ENCODE peak calls at places on chromosome 10, in ten cellular contexts. I, Y, B, W, M, N, H, J, E and L are unnamed samples.

GRCh38 chr10:129568562-129569344 is 101.7 kb downstream of the MGMT start:
- DNase-seq in B (no peak), N (no peak), W (no peak), Y (no peak), E (no peak), H (no peak), M (peak), I (no peak), J (no peak), L (no peak)

GRCh38 chr10:15658099-15658702 is 61.5 kb downstream of the ITGA8 start:
- DNase-seq in N (no peak), E (no peak), M (no peak), I (no peak), H (no peak), B (no peak), J (no peak), Y (no peak), W (no peak), L (no peak)

GRCh38 chr10:79942261-79943185 is 6.4 kb downstream of the SFTPD start:
- DNase-seq in B (no peak), N (no peak), E (no peak), W (no peak), I (no peak), J (peak), M (no peak), H (no peak), Y (no peak), L (no peak)

GRCh38 chr10:28151636-28152035 is 151.2 kb downstream of the MPP7 start:
- DNase-seq in H (no peak), M (no peak), I (no peak), W (no peak), E (no peak), Y (no peak), J (no peak), N (no peak), B (no peak), L (no peak)

GRCh38 chr10:102230264-102230860 is 4.3 kb downstream of the ELOVL3 start:
- DNase-seq in W (peak), J (peak), B (no peak), H (peak), M (peak), Y (peak), E (peak), N (no peak), I (peak), L (peak)

GRCh38 chr10:133164816-133165555 is 5.0 kb downstream of the KNDC1 start:
- DNase-seq in Y (no peak), M (no peak), E (no peak), H (no peak), N (no peak), J (no peak), B (no peak), W (no peak), I (no peak), L (no peak)

GRCh38 chr10:67783576-67784294 is 54.3 kb downstream of the DNAJC12 start:
- DNase-seq in J (no peak), N (no peak), E (no peak), M (no peak), W (no peak), B (no peak), H (no peak), Y (no peak), I (no peak), L (no peak)

GRCh38 chr10:11762706-11763500 is 20.7 kb downstream of the ECHDC3 start:
- DNase-seq in B (no peak), I (no peak), Y (no peak), M (no peak), W (no peak), N (no peak), H (no peak), J (no peak), E (no peak), L (no peak)

GRCh38 chr10:24255115-24255895 is 46.4 kb downstream of the KIAA1217 start:
- DNase-seq in Y (no peak), I (no peak), E (no peak), B (no peak), H (peak), W (no peak), J (no peak), M (peak), N (no peak), L (no peak)

GRCh38 chr10:70920519-70920918 is 32.2 kb upstream of the PCBD1 start:
- DNase-seq in H (no peak), J (peak), N (no peak), E (peak), I (no peak), B (no peak), W (no peak), Y (no peak), M (no peak), L (no peak)

GRCh38 chr10:24821986-24822385 is 98.3 kb upstream of the ARHGAP21 start:
- DNase-seq in M (peak), B (no peak), J (no peak), H (no peak), I (no peak), Y (no peak), N (no peak), E (no peak), W (peak), L (peak)

GRCh38 chr10:86967481-86967941 is 771 bp upstream of the ADIRF start:
- DNase-seq in W (no peak), B (no peak), J (peak), E (no peak), Y (no peak), M (no peak), N (no peak), H (no peak), I (no peak), L (no peak)

GRCh38 chr10:3995302-3996210 is 210.5 kb upstream of the KLF6 start:
- DNase-seq in H (no peak), B (no peak), I (no peak), E (no peak), J (no peak), M (no peak), N (no peak), W (peak), Y (peak), L (peak)

GRCh38 chr10:35875281-35875680 is 233.2 kb upstream of the FZD8 start:
- DNase-seq in E (no peak), J (no peak), Y (peak), H (peak), B (no peak), M (peak), N (no peak), I (no peak), W (peak), L (peak)

GRCh38 chr10:78860260-78860914 is 208.4 kb upstream of the ZMIZ1 start:
- DNase-seq in E (no peak), I (no peak), H (no peak), N (no peak), Y (no peak), W (no peak), B (no peak), J (peak), M (no peak), L (no peak)

GRCh38 chr10:4159173-4159572 is 374.2 kb upstream of the KLF6 start:
- DNase-seq in H (no peak), W (no peak), E (no peak), M (no peak), J (no peak), Y (no peak), B (no peak), I (no peak), N (no peak), L (no peak)

GRCh38 chr10:76009531-76009930 is 578.1 kb downstream of the LRMDA start:
- DNase-seq in M (no peak), B (no peak), Y (no peak), H (peak), E (no peak), W (no peak), J (no peak), N (no peak), I (no peak), L (no peak)
- H3K4me3 ChIP-seq in M (no peak), B (no peak), Y (no peak), H (no peak), E (no peak), W (no peak), J (no peak), N (no peak), I (no peak), L (no peak)

GRCh38 chr10:44030132-44030531 is 354.8 kb downstream of the CXCL12 start:
- DNase-seq in J (peak), N (no peak), Y (no peak), H (peak), M (no peak), E (no peak), I (no peak), W (no peak), B (no peak), L (no peak)
- TF ChIP-seq CTCF in J (no peak), N (no peak), Y (peak), H (peak), M (no peak), E (no peak), I (peak), W (peak), B (no peak), L (peak)

GRCh38 chr10:85831422-85831821 is 535.2 kb downstream of the GRID1 start:
- DNase-seq in B (no peak), H (no peak), I (no peak), N (no peak), W (no peak), M (no peak), E (no peak), J (no peak), Y (no peak), L (no peak)
- H3K4me3 ChIP-seq in B (no peak), H (no peak), I (no peak), N (no peak), W (no peak), M (no peak), E (no peak), J (no peak), Y (no peak), L (no peak)

GRCh38 chr10:105950410-105950809 is 1214.1 kb downstream of the SORCS1 start:
- DNase-seq in M (peak), I (peak), B (peak), H (peak), N (no peak), J (peak), Y (peak), E (peak), W (peak), L (peak)
- TF ChIP-seq CTCF in M (peak), I (peak), B (peak), H (peak), N (peak), J (peak), Y (peak), E (peak), W (peak), L (peak)

GRCh38 chr10:42367532-42368230 is 270.7 kb downstream of the ZNF33B start:
- DNase-seq in E (peak), H (peak), N (peak), M (no peak), Y (peak), I (peak), J (peak), W (peak), B (peak), L (peak)
- H3K4me3 ChIP-seq in E (no peak), H (peak), N (peak), M (no peak), Y (peak), I (peak), J (peak), W (peak), B (no peak), L (peak)

GRCh38 chr10:69123306-69123746 is 652 bp upstream of the VPS26A start:
- DNase-seq in E (peak), Y (no peak), W (peak), I (peak), J (peak), H (peak), M (peak), N (peak), B (peak), L (peak)
- TF ChIP-seq CTCF in E (no peak), Y (peak), W (peak), I (no peak), J (no peak), H (no peak), M (no peak), N (no peak), B (no peak), L (no peak)

GRCh38 chr10:30436200-30436599 is 2.2 kb downstream of the MAP3K8 start:
- DNase-seq in H (peak), M (peak), W (peak), B (no peak), N (no peak), Y (peak), I (no peak), E (peak), J (peak), L (peak)
- H3K4me3 ChIP-seq in H (peak), M (peak), W (peak), B (peak), N (peak), Y (no peak), I (peak), E (no peak), J (peak), L (peak)

GRCh38 chr10:61744469-61744868 is 81.7 kb downstream of the CABCOCO1 start:
- DNase-seq in N (no peak), I (no peak), B (no peak), M (no peak), H (peak), Y (no peak), W (no peak), E (no peak), J (peak), L (no peak)
- TF ChIP-seq CTCF in N (no peak), I (no peak), B (no peak), M (peak), H (peak), Y (peak), W (no peak), E (no peak), J (no peak), L (no peak)